ENCODE peak calls at places on chromosome 17, in eight cellular contexts. G is transverse colon; R is SW480; N is activated naive CD4-positive, alpha-beta T cell; X is head of caudate nucleus; L is heart right ventricle; P is NCI-H2081; Y is hepatocyte. F is an unnamed sample.

GRCh38 chr17:3447625-3448024 is 14.0 kb upstream of the OR1E2 start:
- DNase-seq in L (no peak), G (no peak), N (no peak), P (no peak), Y (peak), R (peak), X (no peak), F (peak)

GRCh38 chr17:58265902-58266875 is 14.5 kb downstream of the MPO start:
- DNase-seq in G (no peak), Y (no peak), N (no peak), L (no peak), X (peak), P (no peak), R (no peak), F (no peak)

GRCh38 chr17:8859804-8860430 is 7.6 kb downstream of the PIK3R6 start:
- DNase-seq in X (no peak), Y (no peak), L (no peak), P (no peak), G (no peak), N (no peak), R (no peak), F (no peak)

GRCh38 chr17:32917842-32918241 is 10.1 kb upstream of the TMEM98 start:
- DNase-seq in Y (no peak), G (no peak), L (no peak), P (no peak), R (no peak), N (no peak), X (no peak), F (no peak)

GRCh38 chr17:39014044-39014794 is 47.0 kb upstream of the FBXO47 start:
- DNase-seq in N (no peak), R (no peak), P (no peak), X (no peak), L (no peak), Y (peak), G (no peak), F (no peak)

GRCh38 chr17:28494445-28495188 is 11.5 kb upstream of the FOXN1 start:
- DNase-seq in G (peak), P (peak), Y (peak), X (peak), R (peak), L (peak), N (peak), F (peak)

GRCh38 chr17:1621273-1621954 is 7.2 kb downstream of the SLC43A2 start:
- DNase-seq in X (no peak), G (no peak), R (no peak), Y (peak), L (no peak), P (no peak), N (no peak), F (no peak)

GRCh38 chr17:12406623-12407228 is 259.0 kb upstream of the MYOCD start:
- DNase-seq in X (no peak), P (no peak), Y (peak), N (no peak), L (no peak), R (no peak), G (no peak), F (no peak)

GRCh38 chr17:920190-920589 is 59.4 kb downstream of the NXN start:
- DNase-seq in N (no peak), X (no peak), R (no peak), P (no peak), G (no peak), L (no peak), Y (no peak), F (no peak)

GRCh38 chr17:48160177-48160967 is 52.8 kb downstream of the SNX11 start:
- DNase-seq in P (peak), G (peak), X (no peak), N (no peak), R (no peak), L (no peak), Y (peak), F (no peak)